ENCODE peak calls at places on chromosomes 4 and X, in five cellular contexts. V is GM10248, L is memory B cell, S is ecto neural progenitor cell, P is midbrain. C is an unnamed sample.

GRCh38 chr4:3176625-3177229 is 72.2 kb upstream of the MSANTD1 start:
- DNase-seq in L (no peak), P (no peak), V (no peak), S (no peak), C (peak; percentile 46)

GRCh38 chrX:11412715-11413623 is 119.8 kb downstream of the AMELX start:
- DNase-seq in V (no peak), P (no peak), S (no peak), L (no peak), C (no peak)

GRCh38 chrX:54248309-54248708 is 65.3 kb upstream of the FAM120C start:
- DNase-seq in L (no peak), S (no peak), V (peak; percentile 12), P (no peak), C (no peak)

GRCh38 chrX:150871341-150871811 is 27.1 kb downstream of the CD99L2 start:
- DNase-seq in V (no peak), L (no peak), S (no peak), P (no peak), C (no peak)

GRCh38 chr4:127781303-127782024 is 658 bp upstream of the HSPA4L start:
- DNase-seq in P (peak; percentile 61), L (peak; percentile 5), V (no peak), S (no peak), C (no peak)

GRCh38 chr4:8322794-8323704 is 53.5 kb downstream of the HTRA3 start:
- DNase-seq in P (no peak), S (peak; percentile 37), L (no peak), V (no peak), C (no peak)

GRCh38 chrX:104712515-104712914 is 146.5 kb downstream of the IL1RAPL2 start:
- DNase-seq in L (no peak), P (no peak), S (no peak), V (no peak), C (no peak)

GRCh38 chrX:16185725-16186136 is 18.4 kb downstream of the MAGEB17 start:
- DNase-seq in L (no peak), V (peak; percentile 56), S (no peak), P (no peak), C (no peak)

GRCh38 chr4:142473960-142474338 is 372.2 kb downstream of the INPP4B start:
- DNase-seq in S (no peak), L (no peak), V (no peak), P (no peak), C (no peak)

GRCh38 chrX:48492293-48492910 is 16.4 kb upstream of the PORCN start:
- DNase-seq in L (no peak), V (no peak), S (no peak), P (no peak), C (no peak)

GRCh38 chr4:31185014-31185585 is 464.9 kb downstream of the PCDH7 start:
- DNase-seq in L (no peak), P (no peak), S (no peak), V (no peak), C (no peak)

GRCh38 chrX:119181491-119181890 is 53.9 kb upstream of the KIAA1210 start:
- DNase-seq in L (no peak), V (no peak), S (no peak), P (no peak), C (no peak)

GRCh38 chr4:85570388-85570787 is 95.4 kb downstream of the ARHGAP24 start:
- DNase-seq in V (no peak), P (no peak), L (no peak), S (no peak), C (no peak)

GRCh38 chr4:121326580-121326979 is 54.2 kb downstream of the QRFPR start:
- DNase-seq in V (no peak), L (no peak), S (no peak), P (no peak), C (no peak)

GRCh38 chrX:34483980-34484379 is 173.1 kb downstream of the TMEM47 start:
- DNase-seq in P (no peak), S (no peak), V (no peak), L (no peak), C (no peak)

GRCh38 chrX:10612215-10612614 is 8.2 kb downstream of the MID1 start:
- DNase-seq in P (no peak), V (no peak), L (no peak), S (no peak), C (no peak)